ENCODE peak calls at places on chromosomes 1 and 21, in nine cellular contexts. One of them, this sample, is unnamed.

GRCh38 chr1:170556910-170557309 is 24.9 kb downstream of the GORAB start:
- DNase-seq in AG08396: no peak
- DNase-seq in T-helper 17 cell: no peak
- DNase-seq in T follicular helper cell: no peak
- DNase-seq in mesendoderm: no peak
- DNase-seq in GM12865: no peak
- DNase-seq in naive thymus-derived CD8-positive, alpha-beta T cell: no peak
- DNase-seq in NCI-H82: no peak
- DNase-seq in NCI-H2081: no peak
- DNase-seq in this sample: no peak

GRCh38 chr1:223515915-223516314 is 122.7 kb downstream of the CCDC185 start:
- DNase-seq in NCI-H2081: no peak
- DNase-seq in T-helper 17 cell: no peak
- DNase-seq in NCI-H82: peak
- DNase-seq in GM12865: no peak
- DNase-seq in T follicular helper cell: no peak
- DNase-seq in AG08396: no peak
- DNase-seq in naive thymus-derived CD8-positive, alpha-beta T cell: no peak
- DNase-seq in mesendoderm: no peak
- DNase-seq in this sample: no peak

GRCh38 chr1:101193733-101194169 is 43.1 kb upstream of the S1PR1 start:
- DNase-seq in NCI-H82: no peak
- DNase-seq in mesendoderm: no peak
- DNase-seq in T follicular helper cell: no peak
- DNase-seq in naive thymus-derived CD8-positive, alpha-beta T cell: no peak
- DNase-seq in NCI-H2081: no peak
- DNase-seq in AG08396: no peak
- DNase-seq in T-helper 17 cell: no peak
- DNase-seq in GM12865: no peak
- DNase-seq in this sample: no peak

GRCh38 chr21:29091032-29091431 is 17.6 kb upstream of the CCT8 start:
- DNase-seq in AG08396: peak
- DNase-seq in NCI-H82: no peak
- DNase-seq in T-helper 17 cell: no peak
- DNase-seq in T follicular helper cell: no peak
- DNase-seq in naive thymus-derived CD8-positive, alpha-beta T cell: no peak
- DNase-seq in mesendoderm: no peak
- DNase-seq in GM12865: no peak
- DNase-seq in NCI-H2081: no peak
- DNase-seq in this sample: peak

GRCh38 chr1:234676103-234676594 is 66.2 kb upstream of the IRF2BP2 start:
- DNase-seq in T-helper 17 cell: peak
- DNase-seq in mesendoderm: peak
- DNase-seq in NCI-H82: peak
- DNase-seq in T follicular helper cell: peak
- DNase-seq in AG08396: peak
- DNase-seq in NCI-H2081: peak
- DNase-seq in naive thymus-derived CD8-positive, alpha-beta T cell: peak
- DNase-seq in GM12865: peak
- DNase-seq in this sample: peak

GRCh38 chr21:27802816-27803475 is 836.1 kb upstream of the ADAMTS5 start:
- DNase-seq in naive thymus-derived CD8-positive, alpha-beta T cell: no peak
- DNase-seq in AG08396: peak
- DNase-seq in T follicular helper cell: no peak
- DNase-seq in NCI-H2081: peak
- DNase-seq in GM12865: peak
- DNase-seq in NCI-H82: peak
- DNase-seq in mesendoderm: peak
- DNase-seq in T-helper 17 cell: no peak
- DNase-seq in this sample: peak

GRCh38 chr1:117174851-117175250 is 35.9 kb downstream of the VTCN1 start:
- DNase-seq in T-helper 17 cell: no peak
- DNase-seq in T follicular helper cell: no peak
- DNase-seq in AG08396: no peak
- DNase-seq in NCI-H82: no peak
- DNase-seq in GM12865: no peak
- DNase-seq in mesendoderm: peak
- DNase-seq in naive thymus-derived CD8-positive, alpha-beta T cell: no peak
- DNase-seq in NCI-H2081: no peak
- DNase-seq in this sample: no peak

GRCh38 chr1:150789396-150789795 is 18.7 kb downstream of the CTSK start:
- DNase-seq in naive thymus-derived CD8-positive, alpha-beta T cell: no peak
- DNase-seq in NCI-H82: no peak
- DNase-seq in mesendoderm: peak
- DNase-seq in T-helper 17 cell: no peak
- DNase-seq in AG08396: no peak
- DNase-seq in GM12865: no peak
- DNase-seq in NCI-H2081: no peak
- DNase-seq in T follicular helper cell: no peak
- DNase-seq in this sample: no peak

GRCh38 chr21:41755258-41755933 is 11.5 kb downstream of the RIPK4 start:
- DNase-seq in naive thymus-derived CD8-positive, alpha-beta T cell: no peak
- DNase-seq in NCI-H2081: no peak
- DNase-seq in GM12865: no peak
- DNase-seq in T-helper 17 cell: no peak
- DNase-seq in NCI-H82: no peak
- DNase-seq in mesendoderm: no peak
- DNase-seq in AG08396: no peak
- DNase-seq in T follicular helper cell: no peak
- DNase-seq in this sample: no peak

GRCh38 chr1:208247696-208248095 is 3.5 kb upstream of the PLXNA2 start:
- DNase-seq in AG08396: no peak
- DNase-seq in mesendoderm: no peak
- DNase-seq in NCI-H2081: no peak
- DNase-seq in naive thymus-derived CD8-positive, alpha-beta T cell: no peak
- DNase-seq in GM12865: no peak
- DNase-seq in T-helper 17 cell: no peak
- DNase-seq in T follicular helper cell: no peak
- DNase-seq in NCI-H82: no peak
- DNase-seq in this sample: no peak

GRCh38 chr1:221897312-221897711 is 155.4 kb upstream of the DUSP10 start:
- DNase-seq in T follicular helper cell: no peak
- DNase-seq in GM12865: no peak
- DNase-seq in T-helper 17 cell: no peak
- DNase-seq in NCI-H82: no peak
- DNase-seq in mesendoderm: no peak
- DNase-seq in NCI-H2081: no peak
- DNase-seq in naive thymus-derived CD8-positive, alpha-beta T cell: no peak
- DNase-seq in AG08396: peak
- DNase-seq in this sample: peak

GRCh38 chr1:213987422-213987875 is 324 bp upstream of the PROX1 start:
- DNase-seq in GM12865: peak
- DNase-seq in T-helper 17 cell: no peak
- DNase-seq in T follicular helper cell: no peak
- DNase-seq in naive thymus-derived CD8-positive, alpha-beta T cell: no peak
- DNase-seq in AG08396: peak
- DNase-seq in mesendoderm: no peak
- DNase-seq in NCI-H82: no peak
- DNase-seq in NCI-H2081: no peak
- DNase-seq in this sample: no peak

GRCh38 chr21:40186036-40186435 is 318.8 kb downstream of the PCP4 start:
- DNase-seq in AG08396: no peak
- DNase-seq in T-helper 17 cell: no peak
- DNase-seq in T follicular helper cell: no peak
- DNase-seq in GM12865: no peak
- DNase-seq in NCI-H82: no peak
- DNase-seq in NCI-H2081: no peak
- DNase-seq in mesendoderm: no peak
- DNase-seq in naive thymus-derived CD8-positive, alpha-beta T cell: no peak
- DNase-seq in this sample: no peak

GRCh38 chr1:19602486-19602885 is 41.6 kb upstream of the NBL1 start:
- DNase-seq in mesendoderm: no peak
- DNase-seq in GM12865: no peak
- DNase-seq in T-helper 17 cell: no peak
- DNase-seq in NCI-H82: no peak
- DNase-seq in NCI-H2081: no peak
- DNase-seq in naive thymus-derived CD8-positive, alpha-beta T cell: no peak
- DNase-seq in T follicular helper cell: no peak
- DNase-seq in AG08396: no peak
- DNase-seq in this sample: no peak

GRCh38 chr1:11938722-11939526 is 4.4 kb downstream of the PLOD1 start:
- DNase-seq in GM12865: no peak
- DNase-seq in mesendoderm: no peak
- DNase-seq in AG08396: peak
- DNase-seq in NCI-H82: peak
- DNase-seq in naive thymus-derived CD8-positive, alpha-beta T cell: no peak
- DNase-seq in NCI-H2081: no peak
- DNase-seq in T follicular helper cell: no peak
- DNase-seq in T-helper 17 cell: no peak
- DNase-seq in this sample: peak

GRCh38 chr1:170929835-170930554 is 5.3 kb upstream of the MROH9 start:
- DNase-seq in mesendoderm: peak
- DNase-seq in GM12865: peak
- DNase-seq in naive thymus-derived CD8-positive, alpha-beta T cell: peak
- DNase-seq in T follicular helper cell: no peak
- DNase-seq in NCI-H82: peak
- DNase-seq in NCI-H2081: peak
- DNase-seq in T-helper 17 cell: no peak
- DNase-seq in AG08396: peak
- DNase-seq in this sample: peak

GRCh38 chr1:72936151-72936740 is 653.9 kb upstream of the NEGR1 start:
- DNase-seq in T-helper 17 cell: no peak
- DNase-seq in GM12865: no peak
- DNase-seq in naive thymus-derived CD8-positive, alpha-beta T cell: no peak
- DNase-seq in NCI-H2081: no peak
- DNase-seq in T follicular helper cell: no peak
- DNase-seq in mesendoderm: no peak
- DNase-seq in NCI-H82: no peak
- DNase-seq in AG08396: no peak
- DNase-seq in this sample: no peak

GRCh38 chr1:99565606-99566289 is 80.2 kb upstream of the PALMD start:
- DNase-seq in naive thymus-derived CD8-positive, alpha-beta T cell: no peak
- DNase-seq in T follicular helper cell: no peak
- DNase-seq in T-helper 17 cell: no peak
- DNase-seq in AG08396: no peak
- DNase-seq in NCI-H82: no peak
- DNase-seq in NCI-H2081: no peak
- DNase-seq in mesendoderm: no peak
- DNase-seq in GM12865: no peak
- DNase-seq in this sample: no peak

GRCh38 chr1:20164694-20165202 is 21.1 kb upstream of the UBXN10 start:
- DNase-seq in GM12865: no peak
- DNase-seq in AG08396: peak
- DNase-seq in mesendoderm: no peak
- DNase-seq in NCI-H2081: no peak
- DNase-seq in naive thymus-derived CD8-positive, alpha-beta T cell: no peak
- DNase-seq in T follicular helper cell: no peak
- DNase-seq in T-helper 17 cell: no peak
- DNase-seq in NCI-H82: no peak
- DNase-seq in this sample: no peak

GRCh38 chr1:107669996-107670395 is 295.0 kb downstream of the VAV3 start:
- DNase-seq in mesendoderm: no peak
- DNase-seq in AG08396: no peak
- DNase-seq in NCI-H2081: peak
- DNase-seq in GM12865: peak
- DNase-seq in naive thymus-derived CD8-positive, alpha-beta T cell: no peak
- DNase-seq in T follicular helper cell: no peak
- DNase-seq in T-helper 17 cell: no peak
- DNase-seq in NCI-H82: no peak
- DNase-seq in this sample: peak

GRCh38 chr1:4687943-4688342 is 33.5 kb downstream of the AJAP1 start:
- DNase-seq in NCI-H82: no peak
- DNase-seq in T follicular helper cell: no peak
- DNase-seq in AG08396: no peak
- DNase-seq in GM12865: no peak
- DNase-seq in naive thymus-derived CD8-positive, alpha-beta T cell: no peak
- DNase-seq in T-helper 17 cell: no peak
- DNase-seq in NCI-H2081: no peak
- DNase-seq in mesendoderm: no peak
- DNase-seq in this sample: no peak

GRCh38 chr1:86202552-86203340 is 46.2 kb upstream of the COL24A1 start:
- DNase-seq in NCI-H2081: no peak
- DNase-seq in GM12865: no peak
- DNase-seq in T follicular helper cell: no peak
- DNase-seq in NCI-H82: peak
- DNase-seq in naive thymus-derived CD8-positive, alpha-beta T cell: no peak
- DNase-seq in AG08396: no peak
- DNase-seq in T-helper 17 cell: no peak
- DNase-seq in mesendoderm: no peak
- DNase-seq in this sample: no peak

GRCh38 chr1:115665319-115665718 is 23.5 kb downstream of the VANGL1 start:
- DNase-seq in naive thymus-derived CD8-positive, alpha-beta T cell: no peak
- DNase-seq in T-helper 17 cell: no peak
- DNase-seq in T follicular helper cell: no peak
- DNase-seq in NCI-H2081: peak
- DNase-seq in AG08396: no peak
- DNase-seq in mesendoderm: no peak
- DNase-seq in NCI-H82: peak
- DNase-seq in GM12865: no peak
- DNase-seq in this sample: peak

GRCh38 chr21:42677339-42678117 is 24.1 kb downstream of the PDE9A start:
- DNase-seq in T-helper 17 cell: no peak
- DNase-seq in T follicular helper cell: no peak
- DNase-seq in NCI-H2081: no peak
- DNase-seq in mesendoderm: no peak
- DNase-seq in AG08396: no peak
- DNase-seq in naive thymus-derived CD8-positive, alpha-beta T cell: no peak
- DNase-seq in GM12865: no peak
- DNase-seq in NCI-H82: no peak
- DNase-seq in this sample: peak

GRCh38 chr1:24735619-24736375 is 9.4 kb upstream of the CLIC4 start:
- DNase-seq in T follicular helper cell: no peak
- DNase-seq in NCI-H82: peak
- DNase-seq in T-helper 17 cell: no peak
- DNase-seq in GM12865: no peak
- DNase-seq in naive thymus-derived CD8-positive, alpha-beta T cell: no peak
- DNase-seq in mesendoderm: peak
- DNase-seq in NCI-H2081: peak
- DNase-seq in AG08396: no peak
- DNase-seq in this sample: peak

GRCh38 chr1:87045757-87046422 is 131.5 kb downstream of the HS2ST1 start:
- DNase-seq in naive thymus-derived CD8-positive, alpha-beta T cell: peak
- DNase-seq in GM12865: peak
- DNase-seq in T follicular helper cell: peak
- DNase-seq in AG08396: no peak
- DNase-seq in NCI-H82: no peak
- DNase-seq in NCI-H2081: no peak
- DNase-seq in mesendoderm: no peak
- DNase-seq in T-helper 17 cell: peak
- DNase-seq in this sample: no peak